ENCODE peak calls at places on chromosomes 1 and 21, in six cellular contexts. One of them, this sample, is unnamed.
A peak's percentile ranks its signal among the peaks of the same experiment; 100 is the strongest.

GRCh38 chr1:30125449-30126170 is 597.8 kb downstream of the MATN1 start:
- DNase-seq in H1: no peak
- DNase-seq in K562: no peak
- DNase-seq in HepG2: no peak
- DNase-seq in GM12878: no peak
- DNase-seq in GM12892: no peak
- DNase-seq in this sample: no peak

GRCh38 chr1:35929730-35930592 is 944 bp upstream of the AGO3 start:
- DNase-seq in HepG2: peak; percentile 15
- DNase-seq in GM12878: no peak
- DNase-seq in H1: peak; percentile 13
- DNase-seq in K562: peak; percentile 80
- DNase-seq in GM12892: no peak
- DNase-seq in this sample: no peak

GRCh38 chr1:105909811-105910210 is 1146.7 kb upstream of the PRMT6 start:
- DNase-seq in K562: no peak
- DNase-seq in HepG2: no peak
- DNase-seq in GM12878: no peak
- DNase-seq in GM12892: no peak
- DNase-seq in H1: no peak
- DNase-seq in this sample: no peak

GRCh38 chr1:183633676-183634343 is 1.8 kb downstream of the ARPC5 start:
- DNase-seq in GM12892: no peak
- DNase-seq in HepG2: peak; percentile 89
- DNase-seq in GM12878: peak; percentile 73
- DNase-seq in H1: no peak
- DNase-seq in K562: peak; percentile 73
- DNase-seq in this sample: no peak

GRCh38 chr1:232248276-232248803 is 381.6 kb downstream of the SIPA1L2 start:
- DNase-seq in GM12878: no peak
- DNase-seq in HepG2: no peak
- DNase-seq in H1: no peak
- DNase-seq in GM12892: no peak
- DNase-seq in K562: no peak
- DNase-seq in this sample: no peak

GRCh38 chr1:154972517-154973343 is 1.8 kb upstream of the CKS1B start:
- DNase-seq in HepG2: peak; percentile 95
- DNase-seq in H1: peak; percentile 95
- DNase-seq in GM12892: no peak
- DNase-seq in GM12878: no peak
- DNase-seq in K562: peak; percentile 55
- DNase-seq in this sample: no peak

GRCh38 chr1:214310777-214311690 is 30.1 kb downstream of the SMYD2 start:
- DNase-seq in H1: no peak
- DNase-seq in GM12878: no peak
- DNase-seq in K562: no peak
- DNase-seq in HepG2: no peak
- DNase-seq in GM12892: no peak
- DNase-seq in this sample: no peak

GRCh38 chr1:56586502-56586901 is 7.1 kb upstream of the PLPP3 start:
- DNase-seq in H1: no peak
- DNase-seq in K562: no peak
- DNase-seq in HepG2: peak; percentile 55
- DNase-seq in GM12878: no peak
- DNase-seq in GM12892: no peak
- DNase-seq in this sample: no peak

GRCh38 chr1:189149547-189150375 is 1327.9 kb downstream of the BRINP3 start:
- DNase-seq in H1: peak; percentile 56
- DNase-seq in HepG2: peak; percentile 40
- DNase-seq in GM12878: no peak
- DNase-seq in K562: peak; percentile 80
- DNase-seq in GM12892: no peak
- DNase-seq in this sample: no peak

GRCh38 chr21:46067505-46068201 is 30.3 kb upstream of the COL6A2 start:
- DNase-seq in K562: no peak
- DNase-seq in HepG2: no peak
- DNase-seq in GM12878: no peak
- DNase-seq in H1: no peak
- DNase-seq in GM12892: no peak
- DNase-seq in this sample: no peak

GRCh38 chr1:222811671-222812070 is 3.2 kb upstream of the DISP1 start:
- DNase-seq in HepG2: no peak
- DNase-seq in GM12892: no peak
- DNase-seq in GM12878: no peak
- DNase-seq in H1: no peak
- DNase-seq in K562: no peak
- DNase-seq in this sample: no peak

GRCh38 chr1:222817529-222817928 is 2.7 kb downstream of the DISP1 start:
- DNase-seq in HepG2: no peak
- DNase-seq in GM12878: no peak
- DNase-seq in GM12892: no peak
- DNase-seq in K562: no peak
- DNase-seq in H1: no peak
- DNase-seq in this sample: no peak

GRCh38 chr1:222815367-222815765 is 527 bp downstream of the DISP1 start:
- DNase-seq in GM12878: no peak
- DNase-seq in H1: no peak
- DNase-seq in HepG2: no peak
- DNase-seq in GM12892: no peak
- DNase-seq in K562: peak; percentile 11
- DNase-seq in this sample: no peak

GRCh38 chr1:222813866-222814535 is 838 bp upstream of the DISP1 start:
- DNase-seq in GM12892: no peak
- DNase-seq in HepG2: no peak
- DNase-seq in GM12878: no peak
- DNase-seq in K562: no peak
- DNase-seq in H1: no peak
- DNase-seq in this sample: no peak

GRCh38 chr1:222814536-222815366 is at the start of gene DISP1:
- DNase-seq in GM12878: peak; percentile 35
- DNase-seq in K562: peak; percentile 61
- DNase-seq in GM12892: peak; percentile 73
- DNase-seq in HepG2: peak; percentile 73
- DNase-seq in H1: no peak
- DNase-seq in this sample: peak; percentile 79
- TF ChIP-seq TAF1 in GM12878: peak; percentile 44
- TF ChIP-seq TAF1 in K562: no peak
- TF ChIP-seq TAF1 in GM12892: peak; percentile 13
- TF ChIP-seq TAF1 in HepG2: peak; percentile 78
- TF ChIP-seq TAF1 in H1: peak; percentile 74
- TF ChIP-seq TAF1 in this sample: no peak

DNA sequence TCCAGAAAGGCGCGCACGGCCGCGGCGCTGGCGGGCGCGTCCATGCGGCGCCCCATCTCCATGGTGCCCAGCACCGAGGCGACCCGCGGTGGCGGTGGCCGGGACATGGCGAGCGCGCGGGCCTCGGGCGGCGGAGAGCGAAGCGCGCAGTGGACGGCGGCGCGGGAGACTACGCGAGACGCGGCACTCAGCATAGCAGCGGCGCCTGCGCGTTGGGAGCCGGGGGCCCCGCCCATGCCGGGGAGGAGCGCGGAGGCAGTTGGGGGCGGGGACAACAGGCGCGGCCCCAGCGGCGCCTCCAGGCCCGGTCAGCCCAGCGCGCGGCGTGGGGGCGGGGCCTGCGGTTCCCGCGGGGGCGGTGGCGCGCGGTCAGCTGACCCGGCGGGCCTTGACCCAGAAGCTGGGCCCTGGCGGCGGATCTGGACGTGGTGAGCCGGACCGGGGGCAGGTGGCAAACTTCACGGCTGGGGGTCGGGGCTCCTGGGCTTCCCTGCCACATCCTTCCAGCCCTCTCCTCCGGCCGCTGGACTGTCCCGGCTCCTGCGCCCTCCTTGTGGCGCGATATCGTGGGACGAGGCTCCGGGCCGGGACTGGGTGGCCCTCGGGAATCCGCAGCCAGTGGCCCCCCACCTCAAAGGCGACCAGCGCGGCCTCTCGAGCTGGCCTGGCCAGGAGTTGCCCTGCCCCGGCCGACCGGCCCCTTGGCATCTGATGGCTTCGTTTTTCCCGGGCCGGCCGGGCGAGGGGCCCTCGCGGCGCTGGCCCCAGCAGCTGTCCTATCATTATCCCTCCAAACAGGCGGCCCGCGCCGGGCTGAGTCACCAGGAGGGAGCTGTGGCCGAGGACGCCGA is at the start of the genes AKR7A2 and SLC66A1:
- DNase-seq in HepG2: peak; percentile 82
- DNase-seq in H1: peak; percentile 60
- DNase-seq in K562: peak; percentile 97
- DNase-seq in GM12878: peak; percentile 49
- DNase-seq in GM12892: peak; percentile 94
- DNase-seq in this sample: peak; percentile 98
- TF ChIP-seq POLR2A in HepG2: peak; percentile 79
- TF ChIP-seq POLR2A in H1: no peak
- TF ChIP-seq POLR2A in K562: peak; percentile 90
- TF ChIP-seq POLR2A in GM12878: peak; percentile 87
- TF ChIP-seq POLR2A in GM12892: peak; percentile 82
- TF ChIP-seq POLR2A in this sample: peak; percentile 49

DNA sequence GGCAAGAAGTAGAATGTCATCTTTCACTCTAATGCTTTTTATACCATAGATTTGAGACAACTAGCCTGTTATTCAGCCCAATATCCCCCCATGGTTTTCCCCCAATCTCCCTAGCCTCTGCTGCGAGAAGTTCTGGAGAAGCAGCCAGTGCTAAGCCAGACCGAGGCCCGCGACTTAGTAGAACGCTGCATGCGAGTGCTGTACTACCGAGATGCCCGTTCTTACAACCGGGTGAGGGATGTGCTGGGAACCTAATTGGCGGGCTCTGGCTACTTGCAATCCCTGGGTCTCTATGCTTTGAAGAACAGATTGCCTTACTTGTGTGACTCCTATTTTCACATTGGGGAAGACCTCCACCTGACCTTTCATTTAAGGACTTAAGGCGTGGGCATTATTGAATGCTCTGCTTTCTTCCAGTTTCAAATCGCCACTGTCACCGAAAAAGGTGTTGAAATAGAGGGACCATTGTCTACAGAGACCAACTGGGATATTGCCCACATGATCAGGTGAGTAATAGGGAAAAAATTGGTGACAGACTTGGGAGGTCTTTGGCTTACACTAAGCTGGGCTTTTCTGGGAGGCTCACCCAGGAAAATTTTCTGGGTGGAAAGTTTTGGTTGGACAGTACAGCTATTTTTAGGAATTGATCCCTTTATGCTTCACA is 1.9 kb downstream of the PSMB4 start:
- DNase-seq in HepG2: peak; percentile 45
- DNase-seq in GM12878: no peak
- DNase-seq in K562: no peak
- DNase-seq in GM12892: no peak
- DNase-seq in H1: no peak
- DNase-seq in this sample: no peak
- TF ChIP-seq TAF1 in HepG2: no peak
- TF ChIP-seq TAF1 in GM12878: no peak
- TF ChIP-seq TAF1 in K562: no peak
- TF ChIP-seq TAF1 in GM12892: no peak
- TF ChIP-seq TAF1 in H1: no peak
- TF ChIP-seq TAF1 in this sample: no peak

GRCh38 chr1:235866207-235866912 is at the start of gene LYST:
- DNase-seq in K562: peak; percentile 53
- DNase-seq in H1: no peak
- DNase-seq in GM12892: no peak
- DNase-seq in GM12878: no peak
- DNase-seq in HepG2: peak; percentile 51
- DNase-seq in this sample: no peak
- TF ChIP-seq POLR2A in K562: no peak
- TF ChIP-seq POLR2A in H1: no peak
- TF ChIP-seq POLR2A in GM12892: peak; percentile 35
- TF ChIP-seq POLR2A in GM12878: peak; percentile 47
- TF ChIP-seq POLR2A in HepG2: no peak
- TF ChIP-seq POLR2A in this sample: peak; percentile 19

DNA sequence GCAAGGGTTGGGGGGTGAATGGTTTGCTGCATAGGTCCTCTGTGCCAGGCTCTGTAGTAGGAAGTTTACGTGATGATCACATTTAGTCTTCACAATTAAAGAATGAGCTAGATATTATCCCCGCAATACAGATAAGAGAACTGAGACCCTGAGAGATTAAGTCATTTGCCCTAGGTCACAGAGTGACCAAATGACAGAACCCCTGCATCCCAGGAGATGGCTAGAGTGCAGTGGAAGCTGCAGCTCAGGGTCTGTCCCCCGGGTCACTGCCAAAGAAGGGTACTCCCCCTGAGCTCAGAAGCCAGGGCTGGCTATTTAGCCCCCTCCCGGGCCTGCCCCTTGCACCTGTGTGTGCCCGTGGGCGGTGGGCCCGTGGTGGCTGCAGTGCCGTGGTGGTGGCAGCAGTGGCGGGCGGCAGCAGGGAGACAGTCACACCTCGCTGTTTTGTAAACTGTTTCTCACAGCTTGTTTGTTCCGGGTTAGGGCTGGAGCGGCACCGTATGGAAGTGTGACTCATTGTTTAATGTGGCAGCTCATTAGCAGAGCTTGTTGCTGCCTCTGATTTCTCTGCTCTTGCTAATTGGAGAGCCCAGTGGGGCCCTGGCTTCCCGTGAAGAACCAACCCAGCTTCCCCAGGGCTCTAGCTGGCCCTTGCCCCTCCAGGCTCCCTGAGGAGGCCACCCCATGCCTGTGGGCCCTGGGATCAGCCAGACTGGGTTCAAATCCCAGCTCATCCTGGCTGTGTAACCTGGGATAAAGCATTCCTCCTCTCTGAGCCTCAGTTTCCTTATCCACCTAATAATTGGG is 19.3 kb upstream of the FOXO6 start:
- DNase-seq in HepG2: no peak
- DNase-seq in K562: no peak
- DNase-seq in H1: no peak
- DNase-seq in GM12892: no peak
- DNase-seq in GM12878: no peak
- DNase-seq in this sample: no peak
- TF ChIP-seq TAF1 in HepG2: no peak
- TF ChIP-seq TAF1 in K562: no peak
- TF ChIP-seq TAF1 in H1: no peak
- TF ChIP-seq TAF1 in GM12892: no peak
- TF ChIP-seq TAF1 in GM12878: no peak
- TF ChIP-seq TAF1 in this sample: no peak

DNA sequence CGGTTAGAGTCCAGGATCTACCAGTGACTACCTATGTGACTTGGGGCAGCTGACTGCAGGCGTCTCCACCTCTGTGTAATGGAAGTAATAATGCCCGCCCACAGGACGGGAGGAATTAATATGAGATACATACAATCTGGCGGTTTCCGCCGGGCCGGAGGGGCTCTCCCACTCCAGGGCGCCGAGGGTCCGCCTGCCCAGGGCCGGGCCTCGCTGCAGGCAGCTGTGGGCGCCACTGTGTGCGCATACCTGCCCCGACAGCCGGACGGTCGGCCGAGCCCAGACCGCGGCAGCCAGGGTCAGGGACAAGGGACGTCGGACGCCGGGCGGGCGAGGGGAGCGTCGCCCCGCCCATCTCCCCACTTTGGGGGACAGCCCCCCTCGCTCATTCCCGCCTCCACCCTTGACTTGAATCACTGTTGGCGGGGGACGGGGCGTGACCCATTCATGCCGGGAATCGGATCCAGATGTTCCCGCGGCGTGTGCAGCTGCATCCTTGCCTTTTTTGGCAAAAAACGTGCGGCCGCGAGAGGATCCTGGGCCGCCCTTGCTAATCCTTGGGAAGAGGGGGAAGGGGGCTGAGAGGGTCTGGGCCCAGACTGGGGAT is 6.1 kb upstream of the SF3A3 start:
- DNase-seq in GM12878: no peak
- DNase-seq in GM12892: no peak
- DNase-seq in H1: peak; percentile 87
- DNase-seq in K562: no peak
- DNase-seq in HepG2: no peak
- DNase-seq in this sample: no peak
- TF ChIP-seq POLR2A in GM12878: no peak
- TF ChIP-seq POLR2A in GM12892: peak; percentile 61
- TF ChIP-seq POLR2A in H1: peak; percentile 90
- TF ChIP-seq POLR2A in K562: peak; percentile 56
- TF ChIP-seq POLR2A in HepG2: no peak
- TF ChIP-seq POLR2A in this sample: no peak

GRCh38 chr1:169929210-169929526 is 35.5 kb upstream of the SCYL3 start:
- DNase-seq in HepG2: no peak
- DNase-seq in H1: no peak
- DNase-seq in GM12878: no peak
- DNase-seq in GM12892: no peak
- DNase-seq in K562: no peak
- DNase-seq in this sample: no peak
- TF ChIP-seq TAF1 in HepG2: no peak
- TF ChIP-seq TAF1 in H1: no peak
- TF ChIP-seq TAF1 in GM12878: no peak
- TF ChIP-seq TAF1 in GM12892: no peak
- TF ChIP-seq TAF1 in K562: no peak
- TF ChIP-seq TAF1 in this sample: no peak